ENCODE peak calls at places on chromosomes 6 and 20, in ten cellular contexts. One of them, this sample, is unnamed.

GRCh38 chr20:36572701-36573102 is 695 bp upstream of the TGIF2 start:
- DNase-seq in posterior vena cava: no peak
- DNase-seq in HEK293T: peak
- DNase-seq in memory B cell: no peak
- DNase-seq in T-cell: peak
- DNase-seq in HT-29: peak
- DNase-seq in endothelial cell of umbilical vein: no peak
- DNase-seq in NCI-H2029: no peak
- DNase-seq in DMS153: peak
- DNase-seq in nephron progenitor cell: no peak
- DNase-seq in this sample: no peak

GRCh38 chr6:40779399-40779798 is 192.2 kb upstream of the LRFN2 start:
- DNase-seq in posterior vena cava: no peak
- DNase-seq in HEK293T: no peak
- DNase-seq in memory B cell: no peak
- DNase-seq in T-cell: no peak
- DNase-seq in HT-29: no peak
- DNase-seq in endothelial cell of umbilical vein: peak
- DNase-seq in NCI-H2029: no peak
- DNase-seq in DMS153: no peak
- DNase-seq in nephron progenitor cell: no peak
- DNase-seq in this sample: peak

GRCh38 chr20:51321343-51322163 is 221.0 kb downstream of the NFATC2 start:
- DNase-seq in posterior vena cava: no peak
- DNase-seq in HEK293T: no peak
- DNase-seq in memory B cell: no peak
- DNase-seq in T-cell: no peak
- DNase-seq in HT-29: no peak
- DNase-seq in endothelial cell of umbilical vein: no peak
- DNase-seq in NCI-H2029: no peak
- DNase-seq in DMS153: no peak
- DNase-seq in nephron progenitor cell: no peak
- DNase-seq in this sample: no peak

GRCh38 chr6:3913077-3913957 is 64.1 kb downstream of the FAM50B start:
- DNase-seq in posterior vena cava: no peak
- DNase-seq in HEK293T: peak
- DNase-seq in memory B cell: no peak
- DNase-seq in T-cell: no peak
- DNase-seq in HT-29: peak
- DNase-seq in endothelial cell of umbilical vein: peak
- DNase-seq in NCI-H2029: peak
- DNase-seq in DMS153: peak
- DNase-seq in nephron progenitor cell: no peak
- DNase-seq in this sample: peak

GRCh38 chr20:44644384-44645131 is 6.9 kb downstream of the ADA start:
- DNase-seq in posterior vena cava: no peak
- DNase-seq in HEK293T: no peak
- DNase-seq in memory B cell: no peak
- DNase-seq in T-cell: peak
- DNase-seq in HT-29: no peak
- DNase-seq in endothelial cell of umbilical vein: no peak
- DNase-seq in NCI-H2029: no peak
- DNase-seq in DMS153: no peak
- DNase-seq in nephron progenitor cell: no peak
- DNase-seq in this sample: no peak

GRCh38 chr20:34703573-34704176 is 469 bp upstream of the TP53INP2 start:
- DNase-seq in posterior vena cava: no peak
- DNase-seq in HEK293T: peak
- DNase-seq in memory B cell: no peak
- DNase-seq in T-cell: no peak
- DNase-seq in HT-29: peak
- DNase-seq in endothelial cell of umbilical vein: peak
- DNase-seq in NCI-H2029: peak
- DNase-seq in DMS153: peak
- DNase-seq in nephron progenitor cell: peak
- DNase-seq in this sample: no peak

GRCh38 chr6:21138359-21139094 is 455.0 kb upstream of the SOX4 start:
- DNase-seq in posterior vena cava: no peak
- DNase-seq in HEK293T: no peak
- DNase-seq in memory B cell: no peak
- DNase-seq in T-cell: no peak
- DNase-seq in HT-29: no peak
- DNase-seq in endothelial cell of umbilical vein: peak
- DNase-seq in NCI-H2029: no peak
- DNase-seq in DMS153: no peak
- DNase-seq in nephron progenitor cell: no peak
- DNase-seq in this sample: no peak

GRCh38 chr6:47343631-47344421 is 34.1 kb upstream of the TNFRSF21 start:
- DNase-seq in posterior vena cava: no peak
- DNase-seq in HEK293T: no peak
- DNase-seq in memory B cell: no peak
- DNase-seq in T-cell: no peak
- DNase-seq in HT-29: peak
- DNase-seq in endothelial cell of umbilical vein: peak
- DNase-seq in NCI-H2029: peak
- DNase-seq in DMS153: peak
- DNase-seq in nephron progenitor cell: no peak
- DNase-seq in this sample: no peak

GRCh38 chr6:90079555-90080490 is 185.6 kb downstream of the GJA10 start:
- DNase-seq in posterior vena cava: no peak
- DNase-seq in HEK293T: no peak
- DNase-seq in memory B cell: no peak
- DNase-seq in T-cell: no peak
- DNase-seq in HT-29: no peak
- DNase-seq in endothelial cell of umbilical vein: no peak
- DNase-seq in NCI-H2029: no peak
- DNase-seq in DMS153: no peak
- DNase-seq in nephron progenitor cell: no peak
- DNase-seq in this sample: no peak

GRCh38 chr20:17859616-17860232 is 108.9 kb downstream of the SNX5 start:
- DNase-seq in posterior vena cava: no peak
- DNase-seq in HEK293T: no peak
- DNase-seq in memory B cell: no peak
- DNase-seq in T-cell: no peak
- DNase-seq in HT-29: no peak
- DNase-seq in endothelial cell of umbilical vein: no peak
- DNase-seq in NCI-H2029: peak
- DNase-seq in DMS153: peak
- DNase-seq in nephron progenitor cell: no peak
- DNase-seq in this sample: no peak

GRCh38 chr6:166996406-166996805 is 2.8 kb upstream of the CEP43 start:
- DNase-seq in posterior vena cava: no peak
- DNase-seq in HEK293T: no peak
- DNase-seq in memory B cell: no peak
- DNase-seq in T-cell: no peak
- DNase-seq in HT-29: no peak
- DNase-seq in endothelial cell of umbilical vein: no peak
- DNase-seq in NCI-H2029: no peak
- DNase-seq in DMS153: no peak
- DNase-seq in nephron progenitor cell: no peak
- DNase-seq in this sample: peak

This sample was measured in kidney epithelial cell.